ENCODE peak calls at places on chromosomes 5 and 9, in eight cellular contexts. T is AG09319; Z is BE2C; W is stimulated activated CD4-positive, alpha-beta T cell treated with anti-CD3 and anti-CD28 coated beads, Interleukin-1b, Interleukin-23, amount 100 ng/mL, for 1 hour; H is activated T-helper 1 cell treated with anti-CD3 and anti-CD28 coated beads, Interleukin-12 subunit alpha, Interleukin-12 subunit beta, Interleukin-2, Interleukin-4 antibody, amounts not matched to agents 30 ng/mL and 10 ng/mL and 1 ng/mL, durations not matched to agents 14 hours and 24 hours and 36 hours; R is activated effector memory CD4-positive, alpha-beta T cell treated with anti-CD3 and anti-CD28 coated beads, Interleukin-2, amount 50 U/mL, for 16 hours; C is activated CD8-positive, alpha-beta memory T cell treated with anti-CD3 and anti-CD28 coated beads for 48 hours; D is KBM-7. E is an unnamed sample.

GRCh38 chr5:87114631-87115030 is 153.1 kb upstream of the RASA1 start:
- DNase-seq in R (no peak), Z (no peak), W (no peak), D (no peak), H (no peak), C (no peak), T (no peak), E (no peak)

GRCh38 chr5:67146981-67147380 is 49.6 kb downstream of the CD180 start:
- DNase-seq in Z (no peak), T (no peak), R (no peak), C (no peak), W (no peak), H (no peak), D (no peak), E (no peak)

GRCh38 chr5:115209279-115209678 is 39.6 kb upstream of the TRIM36 start:
- DNase-seq in C (peak), H (peak), R (peak), T (no peak), W (no peak), Z (no peak), D (peak), E (peak)

GRCh38 chr5:7754997-7755596 is 95.8 kb downstream of the CFAP90 start:
- DNase-seq in D (peak), R (peak), Z (peak), C (peak), H (peak), W (no peak), T (no peak), E (peak)

GRCh38 chr5:151925396-151925750 is 722 bp upstream of the GLRA1 start:
- DNase-seq in H (no peak), R (no peak), T (no peak), C (no peak), D (no peak), W (no peak), Z (peak), E (no peak)

GRCh38 chr9:1274334-1274733 is 224.2 kb downstream of the DMRT2 start:
- DNase-seq in D (no peak), R (no peak), T (no peak), W (no peak), C (no peak), Z (no peak), H (no peak), E (no peak)

GRCh38 chr5:151822141-151822540 is 50.4 kb downstream of the G3BP1 start:
- DNase-seq in D (no peak), T (no peak), R (no peak), W (no peak), H (no peak), Z (no peak), C (no peak), E (no peak)

GRCh38 chr5:36209664-36210063 is 32.1 kb downstream of the NADK2 start:
- DNase-seq in T (no peak), H (no peak), C (no peak), D (no peak), R (no peak), Z (no peak), W (no peak), E (no peak)

GRCh38 chr9:19201899-19202891 is 28.3 kb upstream of the DENND4C start:
- DNase-seq in R (no peak), C (no peak), H (no peak), Z (peak), W (no peak), T (no peak), D (no peak), E (no peak)

GRCh38 chr5:522899-523657 is 1.2 kb downstream of the SLC9A3 start:
- DNase-seq in Z (no peak), T (no peak), C (no peak), W (no peak), D (no peak), H (no peak), R (no peak), E (no peak)

GRCh38 chr5:154461531-154461930 is 15.7 kb downstream of the SAP30L start:
- DNase-seq in C (no peak), D (no peak), R (no peak), Z (peak), W (no peak), H (no peak), T (no peak), E (no peak)

GRCh38 chr5:14429614-14430013 is 152.0 kb upstream of the OTULINL start:
- DNase-seq in H (no peak), C (no peak), Z (no peak), W (no peak), D (no peak), R (no peak), T (no peak), E (no peak)

GRCh38 chr9:126956929-126957686 is 42.5 kb downstream of the RALGPS1 start:
- DNase-seq in D (no peak), Z (no peak), R (no peak), W (no peak), T (no peak), C (no peak), H (no peak), E (no peak)

GRCh38 chr9:8651126-8651525 is 851.5 kb upstream of the DMAC1 start:
- DNase-seq in T (no peak), Z (no peak), H (no peak), D (no peak), C (no peak), W (no peak), R (no peak), E (no peak)

GRCh38 chr9:71716138-71716909 is 52.0 kb downstream of the CEMIP2 start:
- DNase-seq in T (no peak), C (no peak), D (no peak), Z (no peak), R (no peak), H (no peak), W (no peak), E (no peak)

GRCh38 chr5:139711067-139711851 is 63.1 kb downstream of the CXXC5 start:
- DNase-seq in D (peak), C (no peak), W (no peak), Z (peak), T (no peak), H (peak), R (peak), E (peak)

E was measured in midbrain.